ENCODE peak calls at places on chromosomes 1 and 21, in six cellular contexts. D is A549, E is H1, C is HCT116, L is GM12878, M is endothelial cell of umbilical vein. O is an unnamed sample.

GRCh38 chr1:173300249-173301044 is 93.3 kb upstream of the TNFSF4 start:
- DNase-seq in D (no peak), E (no peak), C (no peak), L (no peak), M (no peak), O (no peak)

GRCh38 chr1:61469365-61469764 is 255.6 kb downstream of the TM2D1 start:
- DNase-seq in D (no peak), E (no peak), C (no peak), L (no peak), M (no peak), O (no peak)

GRCh38 chr1:169260478-169260877 is 107.1 kb downstream of the NME7 start:
- DNase-seq in D (no peak), E (no peak), C (no peak), L (no peak), M (no peak), O (peak; percentile 67)

GRCh38 chr1:9561429-9561828 is 22.2 kb downstream of the SLC25A33 start:
- DNase-seq in D (peak; percentile 73), E (no peak), C (no peak), L (no peak), M (peak; percentile 90), O (peak; percentile 63)

GRCh38 chr1:52059888-52060287 is 3.8 kb downstream of the BTF3L4 start:
- DNase-seq in D (no peak), E (no peak), C (no peak), L (no peak), M (no peak), O (no peak)

GRCh38 chr1:45621895-45622266 is 2.0 kb downstream of the CCDC17 start:
- DNase-seq in D (no peak), E (no peak), C (no peak), L (no peak), M (no peak), O (no peak)

GRCh38 chr1:84506729-84507453 is 510 bp upstream of the GNG5 start:
- DNase-seq in D (no peak), E (no peak), C (no peak), L (no peak), M (no peak), O (peak; percentile 39)

GRCh38 chr1:40788561-40789341 is 5.2 kb downstream of the KCNQ4 start:
- DNase-seq in D (no peak), E (no peak), C (no peak), L (no peak), M (no peak), O (no peak)

GRCh38 chr1:53781654-53782053 is 42.7 kb upstream of the GLIS1 start:
- DNase-seq in D (no peak), E (no peak), C (no peak), L (no peak), M (no peak), O (no peak)

GRCh38 chr1:38775175-38775845 is 84.3 kb downstream of the RRAGC start:
- DNase-seq in D (no peak), E (no peak), C (no peak), L (no peak), M (no peak), O (no peak)

GRCh38 chr1:196155586-196155985 is 452.7 kb downstream of the KCNT2 start:
- DNase-seq in D (no peak), E (no peak), C (no peak), L (no peak), M (no peak), O (no peak)

GRCh38 chr1:196160066-196160795 is 448.0 kb downstream of the KCNT2 start:
- DNase-seq in D (no peak), E (no peak), C (no peak), L (no peak), M (no peak), O (no peak)
- H3K4me3 ChIP-seq in D (no peak overlapping the region), E (no peak overlapping the region), C (no peak overlapping the region), L (no peak overlapping the region), M (no peak overlapping the region), O (no peak overlapping the region)

GRCh38 chr1:32393136-32393535 is 1.1 kb downstream of the BSDC1 start:
- DNase-seq in D (no peak), E (no peak), C (no peak), L (no peak), M (no peak), O (no peak)

GRCh38 chr1:32393832-32394140 is 455 bp downstream of the BSDC1 start:
- DNase-seq in D (no peak), E (no peak), C (no peak), L (no peak), M (no peak), O (peak; percentile 49)

GRCh38 chr1:32394890-32395415 is 712 bp upstream of the BSDC1 start:
- DNase-seq in D (no peak), E (no peak), C (no peak), L (no peak), M (no peak), O (no peak)

GRCh38 chr1:32392358-32392757 is 1.9 kb downstream of the BSDC1 start:
- DNase-seq in D (no peak), E (no peak), C (no peak), L (no peak), M (peak; percentile 30), O (peak; percentile 27)

GRCh38 chr1:32394141-32394889 is at the start of gene BSDC1:
- DNase-seq in D (peak; percentile 97), E (peak; percentile 97), C (peak; percentile 99), L (peak; percentile 94), M (peak; percentile 99), O (peak; percentile 99)
- TF ChIP-seq POLR2A in D (peak; percentile 56), E (peak; percentile 77), C (peak; percentile 82), L (peak; percentile 93), M (no peak), O (peak; percentile 60)

GRCh38 chr1:160519542-160520435 is 3.3 kb downstream of the SLAMF6 start:
- DNase-seq in D (peak; percentile 38), E (no peak), C (no peak), L (peak; percentile 64), M (no peak), O (no peak)
- TF ChIP-seq MAX in D (peak; percentile 33), E (no peak), C (peak; percentile 32), L (no peak), M (no peak), O (no peak)

GRCh38 chr1:15524283-15525042 is 448 bp upstream of the CASP9 start:
- DNase-seq in D (peak; percentile 98), E (peak; percentile 96), C (peak; percentile 93), L (peak; percentile 88), M (peak; percentile 98), O (peak; percentile 95)
- H3K4me3 ChIP-seq in D (peak overlapping the region; percentile 76), E (peak overlapping the region; percentile 79), C (peak overlapping the region; percentile 75), L (no peak overlapping the region), M (peak overlapping the region; percentile 42), O (peak overlapping the region; percentile 55)

GRCh38 chr21:17428484-17428869 is 84.4 kb upstream of the CXADR start:
- DNase-seq in D (no peak), E (no peak), C (no peak), L (peak; percentile 45), M (no peak), O (no peak)

GRCh38 chr21:17427157-17427556 is 85.7 kb upstream of the CXADR start:
- DNase-seq in D (no peak), E (no peak), C (no peak), L (no peak), M (no peak), O (no peak)

GRCh38 chr21:17427831-17428483 is 84.9 kb upstream of the CXADR start:
- DNase-seq in D (no peak), E (no peak), C (no peak), L (peak; percentile 69), M (no peak), O (no peak)

GRCh38 chr21:17429936-17430335 is 82.9 kb upstream of the CXADR start:
- DNase-seq in D (no peak), E (no peak), C (no peak), L (no peak), M (no peak), O (no peak)

DNA sequence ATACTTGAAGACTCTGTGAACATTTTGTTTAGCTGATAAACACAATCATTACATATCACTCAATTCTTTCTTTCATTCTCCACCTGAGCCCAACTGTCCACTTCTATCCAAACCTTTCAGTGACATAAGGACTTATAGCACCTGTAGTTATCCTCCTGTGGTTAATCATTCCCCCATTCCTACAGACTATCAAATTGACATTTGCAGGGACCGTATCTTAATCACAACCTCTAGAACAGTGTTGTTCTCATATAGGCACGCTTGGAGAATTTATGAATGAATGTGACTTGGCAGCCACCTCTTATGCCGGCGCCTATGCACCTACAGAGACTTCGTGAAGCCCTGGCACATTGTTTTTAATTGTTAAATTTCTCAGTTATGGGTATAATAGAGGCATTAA is 83.9 kb upstream of the CXADR start:
- DNase-seq in D (no peak), E (no peak), C (no peak), L (no peak), M (no peak), O (no peak)
- TF ChIP-seq POLR2A in D (no peak), E (no peak), C (no peak), L (no peak), M (no peak), O (no peak)

GRCh38 chr1:203861379-203862184 is at the start of gene SNRPE:
- DNase-seq in D (peak; percentile 99), E (peak; percentile 96), C (peak; percentile 98), L (peak; percentile 92), M (peak; percentile 99), O (peak; percentile 97)
- TF ChIP-seq MAX in D (peak; percentile 99), E (peak; percentile 97), C (peak; percentile 99), L (peak; percentile 98), M (peak; percentile 94), O (peak; percentile 97)

DNA sequence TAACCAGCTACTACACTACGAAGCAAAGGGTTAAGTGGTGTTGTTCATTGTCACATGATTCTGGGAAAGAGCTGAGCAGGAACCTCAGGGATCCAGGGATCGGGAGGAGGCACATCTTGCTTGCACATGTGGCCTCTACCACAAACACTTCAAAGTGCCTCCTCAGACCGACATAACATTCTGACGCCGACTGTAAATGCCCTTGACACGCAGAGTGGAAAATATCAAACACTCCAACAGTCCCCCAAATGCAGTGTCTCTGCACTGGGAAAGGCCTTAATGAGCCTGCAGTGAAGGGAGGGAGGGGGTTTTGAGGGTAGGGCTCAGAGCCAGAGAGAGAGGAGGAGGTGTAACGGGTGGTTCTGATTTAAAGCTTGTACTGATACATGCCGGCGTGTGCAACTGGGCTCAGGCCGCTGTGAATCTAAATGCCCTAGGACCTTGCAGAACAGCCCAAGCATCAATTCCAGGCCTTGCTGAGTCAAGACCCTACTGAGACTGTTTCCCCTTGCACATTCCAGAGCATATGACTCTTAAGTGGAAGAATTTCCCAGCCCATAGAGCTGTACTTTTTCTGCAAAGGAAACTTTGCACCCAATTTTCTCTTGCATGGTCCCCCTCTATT is 163.7 kb downstream of the NTMT2 start:
- DNase-seq in D (no peak), E (peak; percentile 15), C (no peak), L (no peak), M (no peak), O (no peak)
- H3K4me3 ChIP-seq in D (no peak overlapping the region), E (no peak overlapping the region), C (no peak overlapping the region), L (no peak overlapping the region), M (no peak overlapping the region), O (no peak overlapping the region)